ENCODE peak calls at places on chromosomes 1 and 21, in five cellular contexts. One of them, this sample, is unnamed.

GRCh38 chr1:38527373-38527966 is 332.1 kb downstream of the RRAGC start:
- DNase-seq in lung: peak
- DNase-seq in stomach: peak
- DNase-seq in ascending aorta: no peak
- DNase-seq in uterus: no peak
- DNase-seq in this sample: peak

GRCh38 chr1:99674665-99675064 is 28.8 kb downstream of the PALMD start:
- DNase-seq in ascending aorta: no peak
- DNase-seq in lung: no peak
- DNase-seq in stomach: no peak
- DNase-seq in uterus: no peak
- DNase-seq in this sample: no peak

GRCh38 chr1:66276229-66276628 is 257.7 kb upstream of the SGIP1 start:
- DNase-seq in lung: no peak
- DNase-seq in ascending aorta: no peak
- DNase-seq in stomach: no peak
- DNase-seq in uterus: no peak
- DNase-seq in this sample: no peak

GRCh38 chr1:162942903-162943567 is 82.1 kb upstream of the CCDC190 start:
- DNase-seq in ascending aorta: no peak
- DNase-seq in stomach: no peak
- DNase-seq in lung: no peak
- DNase-seq in uterus: no peak
- DNase-seq in this sample: no peak

GRCh38 chr1:89175601-89176256 is at the start of gene GBP7:
- DNase-seq in ascending aorta: no peak
- DNase-seq in lung: no peak
- DNase-seq in uterus: no peak
- DNase-seq in stomach: no peak
- DNase-seq in this sample: no peak

GRCh38 chr1:231663211-231663792 is 36.7 kb downstream of the DISC1 start:
- DNase-seq in uterus: no peak
- DNase-seq in stomach: no peak
- DNase-seq in ascending aorta: no peak
- DNase-seq in lung: no peak
- DNase-seq in this sample: no peak

GRCh38 chr1:44707959-44708831 is 22.8 kb downstream of the RNU5D-1 start:
- DNase-seq in ascending aorta: no peak
- DNase-seq in uterus: no peak
- DNase-seq in stomach: no peak
- DNase-seq in lung: no peak
- DNase-seq in this sample: no peak

GRCh38 chr1:230878584-230878975 is 10.3 kb upstream of the C1orf198 start:
- DNase-seq in uterus: peak
- DNase-seq in stomach: no peak
- DNase-seq in lung: no peak
- DNase-seq in ascending aorta: no peak
- DNase-seq in this sample: no peak

GRCh38 chr1:201781447-201781846 is 47.5 kb upstream of the IPO9 start:
- DNase-seq in stomach: no peak
- DNase-seq in lung: no peak
- DNase-seq in uterus: no peak
- DNase-seq in ascending aorta: no peak
- DNase-seq in this sample: no peak

GRCh38 chr1:228683428-228683827 is 51.9 kb upstream of the RHOU start:
- DNase-seq in ascending aorta: no peak
- DNase-seq in uterus: no peak
- DNase-seq in lung: no peak
- DNase-seq in stomach: no peak
- DNase-seq in this sample: no peak

GRCh38 chr1:32761253-32761877 is 55.8 kb downstream of the YARS1 start:
- DNase-seq in stomach: peak
- DNase-seq in lung: peak
- DNase-seq in ascending aorta: no peak
- DNase-seq in uterus: peak
- DNase-seq in this sample: peak

GRCh38 chr1:51000160-51000559 is 30.1 kb downstream of the CDKN2C start:
- DNase-seq in ascending aorta: no peak
- DNase-seq in lung: no peak
- DNase-seq in uterus: no peak
- DNase-seq in stomach: no peak
- DNase-seq in this sample: no peak

GRCh38 chr1:32622806-32623694 is 27.3 kb downstream of the ZBTB8OS start:
- DNase-seq in stomach: no peak
- DNase-seq in ascending aorta: no peak
- DNase-seq in uterus: no peak
- DNase-seq in lung: no peak
- DNase-seq in this sample: no peak

GRCh38 chr1:226943156-226943555 is 3.1 kb downstream of the COQ8A start:
- DNase-seq in stomach: no peak
- DNase-seq in ascending aorta: no peak
- DNase-seq in uterus: no peak
- DNase-seq in lung: no peak
- DNase-seq in this sample: no peak

GRCh38 chr1:59146651-59147358 is 150.1 kb upstream of the FGGY start:
- DNase-seq in lung: peak
- DNase-seq in uterus: peak
- DNase-seq in stomach: peak
- DNase-seq in ascending aorta: no peak
- DNase-seq in this sample: no peak

GRCh38 chr1:100073531-100073930 is 59.2 kb downstream of the SASS6 start:
- DNase-seq in lung: no peak
- DNase-seq in ascending aorta: no peak
- DNase-seq in uterus: no peak
- DNase-seq in stomach: no peak
- DNase-seq in this sample: no peak

GRCh38 chr1:161439280-161440232 is 65.7 kb upstream of the FCGR2A start:
- DNase-seq in ascending aorta: no peak
- DNase-seq in lung: peak
- DNase-seq in uterus: no peak
- DNase-seq in stomach: no peak
- DNase-seq in this sample: no peak

GRCh38 chr1:222918746-222919477 is 104.1 kb downstream of the DISP1 start:
- DNase-seq in stomach: no peak
- DNase-seq in lung: no peak
- DNase-seq in ascending aorta: no peak
- DNase-seq in uterus: no peak
- DNase-seq in this sample: no peak

GRCh38 chr1:207565546-207566468 is 69.8 kb downstream of the CR1 start:
- DNase-seq in ascending aorta: no peak
- DNase-seq in stomach: no peak
- DNase-seq in lung: no peak
- DNase-seq in uterus: no peak
- DNase-seq in this sample: no peak

GRCh38 chr1:109226078-109226445 is 12.3 kb downstream of the SARS1 start:
- DNase-seq in ascending aorta: no peak
- DNase-seq in lung: no peak
- DNase-seq in stomach: no peak
- DNase-seq in uterus: no peak
- DNase-seq in this sample: no peak

GRCh38 chr21:17527240-17527639 is 14.4 kb downstream of the CXADR start:
- DNase-seq in uterus: no peak
- DNase-seq in ascending aorta: no peak
- DNase-seq in stomach: no peak
- DNase-seq in lung: no peak
- DNase-seq in this sample: peak

GRCh38 chr1:89939059-89939570 is 55.8 kb upstream of the ZNF326 start:
- DNase-seq in stomach: no peak
- DNase-seq in ascending aorta: no peak
- DNase-seq in lung: no peak
- DNase-seq in uterus: no peak
- DNase-seq in this sample: no peak

GRCh38 chr1:35708179-35708891 is 10.3 kb downstream of the C1orf216 start:
- DNase-seq in ascending aorta: no peak
- DNase-seq in lung: no peak
- DNase-seq in uterus: no peak
- DNase-seq in stomach: no peak
- DNase-seq in this sample: no peak

GRCh38 chr1:78475888-78476610 is 14.7 kb upstream of the PTGFR start:
- DNase-seq in uterus: no peak
- DNase-seq in ascending aorta: no peak
- DNase-seq in lung: no peak
- DNase-seq in stomach: no peak
- DNase-seq in this sample: no peak

GRCh38 chr21:41868062-41868710 is 11.0 kb downstream of the PRDM15 start:
- DNase-seq in uterus: no peak
- DNase-seq in lung: no peak
- DNase-seq in ascending aorta: no peak
- DNase-seq in stomach: no peak
- DNase-seq in this sample: no peak

GRCh38 chr1:154104433-154105082 is 50.3 kb downstream of the NUP210L start:
- DNase-seq in uterus: no peak
- DNase-seq in stomach: no peak
- DNase-seq in ascending aorta: no peak
- DNase-seq in lung: no peak
- DNase-seq in this sample: no peak

GRCh38 chr1:178241057-178241456 is 147.2 kb downstream of the RASAL2 start:
- DNase-seq in ascending aorta: no peak
- DNase-seq in lung: no peak
- DNase-seq in uterus: no peak
- DNase-seq in stomach: no peak
- DNase-seq in this sample: no peak

GRCh38 chr1:64215576-64215975 is 12.2 kb downstream of the UBE2U start:
- DNase-seq in lung: no peak
- DNase-seq in ascending aorta: no peak
- DNase-seq in stomach: no peak
- DNase-seq in uterus: no peak
- DNase-seq in this sample: no peak

GRCh38 chr1:198496216-198497143 is 44.0 kb downstream of the ATP6V1G3 start:
- DNase-seq in stomach: no peak
- DNase-seq in ascending aorta: no peak
- DNase-seq in lung: no peak
- DNase-seq in uterus: no peak
- DNase-seq in this sample: no peak

GRCh38 chr1:7645751-7646048 is 125.4 kb upstream of the VAMP3 start:
- DNase-seq in stomach: no peak
- DNase-seq in lung: no peak
- DNase-seq in uterus: no peak
- DNase-seq in ascending aorta: no peak
- DNase-seq in this sample: no peak
- H3K27ac ChIP-seq in stomach: no peak
- H3K27ac ChIP-seq in lung: peak
- H3K27ac ChIP-seq in uterus: no peak
- H3K27ac ChIP-seq in ascending aorta: no peak
- H3K27ac ChIP-seq in this sample: no peak

DNA sequence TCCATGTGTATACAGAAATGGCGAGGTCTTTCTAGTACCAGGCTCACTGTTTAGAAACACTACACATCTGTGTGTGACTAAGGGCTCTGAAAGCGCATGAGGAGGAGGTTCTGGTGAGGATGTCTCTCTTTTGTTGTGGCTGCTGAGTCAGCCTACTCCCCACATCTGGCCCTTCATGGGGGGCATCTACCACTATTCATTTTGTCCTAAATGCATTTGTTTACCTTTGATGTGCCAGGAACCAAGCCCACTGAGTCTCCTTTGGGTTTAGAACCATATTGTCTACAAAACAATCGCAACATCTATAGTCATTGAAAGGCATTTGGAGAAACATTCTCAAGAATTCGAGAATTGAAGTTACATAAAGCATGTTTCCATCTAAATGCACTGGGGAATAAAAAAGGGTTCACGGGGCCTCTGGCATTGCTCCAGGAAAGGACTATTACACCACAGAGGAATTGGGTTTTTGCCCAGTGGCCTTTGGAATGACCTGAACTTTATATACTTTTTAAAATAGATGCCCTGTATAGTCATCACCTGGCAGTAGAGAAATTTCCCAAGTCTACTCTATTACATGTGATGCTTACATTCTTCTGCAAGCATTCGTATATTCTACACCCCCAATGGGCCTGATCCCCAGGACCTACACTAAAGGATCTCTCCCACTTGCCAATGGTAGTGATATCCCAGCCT is 35.1 kb upstream of the ADORA3 start:
- DNase-seq in uterus: no peak
- DNase-seq in ascending aorta: no peak
- DNase-seq in lung: no peak
- DNase-seq in stomach: no peak
- DNase-seq in this sample: no peak
- H3K27ac ChIP-seq in uterus: no peak
- H3K27ac ChIP-seq in ascending aorta: no peak
- H3K27ac ChIP-seq in lung: no peak
- H3K27ac ChIP-seq in stomach: no peak
- H3K27ac ChIP-seq in this sample: no peak

GRCh38 chr21:19810779-19811178 is 1187.4 kb upstream of the NCAM2 start:
- DNase-seq in stomach: no peak
- DNase-seq in ascending aorta: no peak
- DNase-seq in uterus: no peak
- DNase-seq in lung: no peak
- DNase-seq in this sample: no peak

GRCh38 chr21:19807231-19807630 is 1191.0 kb upstream of the NCAM2 start:
- DNase-seq in uterus: no peak
- DNase-seq in lung: no peak
- DNase-seq in stomach: no peak
- DNase-seq in ascending aorta: no peak
- DNase-seq in this sample: no peak
- H3K27ac ChIP-seq in uterus: no peak
- H3K27ac ChIP-seq in lung: no peak
- H3K27ac ChIP-seq in stomach: no peak
- H3K27ac ChIP-seq in ascending aorta: no peak
- H3K27ac ChIP-seq in this sample: no peak

GRCh38 chr1:1630965-1631792 is 794 bp upstream of the MMP23B start:
- DNase-seq in lung: peak
- DNase-seq in stomach: peak
- DNase-seq in ascending aorta: no peak
- DNase-seq in uterus: no peak
- DNase-seq in this sample: no peak

GRCh38 chr1:1628656-1629429 is 3.1 kb upstream of the MMP23B start:
- DNase-seq in uterus: no peak
- DNase-seq in ascending aorta: no peak
- DNase-seq in stomach: no peak
- DNase-seq in lung: no peak
- DNase-seq in this sample: no peak

GRCh38 chr1:1631793-1632420 is at the start of gene MMP23B:
- DNase-seq in ascending aorta: no peak
- DNase-seq in lung: peak
- DNase-seq in stomach: no peak
- DNase-seq in uterus: no peak
- DNase-seq in this sample: no peak

GRCh38 chr1:1629430-1630190 is 2.4 kb upstream of the MMP23B start:
- DNase-seq in stomach: no peak
- DNase-seq in uterus: no peak
- DNase-seq in ascending aorta: no peak
- DNase-seq in lung: peak
- DNase-seq in this sample: no peak

GRCh38 chr1:1630191-1630964 is 1.6 kb upstream of the MMP23B start:
- DNase-seq in lung: peak
- DNase-seq in uterus: no peak
- DNase-seq in ascending aorta: no peak
- DNase-seq in stomach: peak
- DNase-seq in this sample: peak
- H3K27ac ChIP-seq in lung: peak
- H3K27ac ChIP-seq in uterus: peak
- H3K27ac ChIP-seq in ascending aorta: peak
- H3K27ac ChIP-seq in stomach: peak
- H3K27ac ChIP-seq in this sample: peak

GRCh38 chr1:166340709-166341108 is 173.9 kb upstream of the FAM78B start:
- DNase-seq in stomach: no peak
- DNase-seq in ascending aorta: no peak
- DNase-seq in lung: no peak
- DNase-seq in uterus: no peak
- DNase-seq in this sample: no peak
- H3K27ac ChIP-seq in stomach: no peak
- H3K27ac ChIP-seq in ascending aorta: no peak
- H3K27ac ChIP-seq in lung: no peak
- H3K27ac ChIP-seq in uterus: no peak
- H3K27ac ChIP-seq in this sample: no peak

GRCh38 chr21:38351961-38352521 is 95.2 kb downstream of the KCNJ15 start:
- DNase-seq in stomach: no peak
- DNase-seq in uterus: no peak
- DNase-seq in ascending aorta: no peak
- DNase-seq in lung: no peak
- DNase-seq in this sample: no peak
- H3K27ac ChIP-seq in stomach: no peak
- H3K27ac ChIP-seq in uterus: no peak
- H3K27ac ChIP-seq in ascending aorta: peak
- H3K27ac ChIP-seq in lung: peak
- H3K27ac ChIP-seq in this sample: no peak